ENCODE peak calls at places on chromosomes 4 and X, in ten cellular contexts. D is fibroblast of mammary gland; V is HCT116; L is stimulated activated CD4-positive, alpha-beta T cell treated with anti-CD3 and anti-CD28 coated beads, Interleukin-2, amount 100 ng/mL, for 48 hours; X is mucosa of descending colon; W is esophagus squamous epithelium; N is PC-3; M is HT1080; F is ELF-1; Z is choroid plexus epithelial cell. T is an unnamed sample.

GRCh38 chrX:46543441-46543840 is 1.8 kb downstream of the ZNF674 start:
- DNase-seq in M (no peak), D (no peak), W (no peak), F (peak), L (no peak), Z (no peak), X (no peak), N (no peak), V (no peak), T (no peak)

GRCh38 chr4:179750374-179750773 is 2308.1 kb upstream of the AGA start:
- DNase-seq in L (no peak), V (no peak), W (no peak), N (no peak), F (no peak), X (no peak), M (peak), Z (peak), D (no peak), T (no peak)

GRCh38 chrX:110341189-110342035 is 17.2 kb upstream of the RTL9 start:
- DNase-seq in L (no peak), F (no peak), W (no peak), N (peak), D (peak), X (no peak), Z (peak), M (peak), V (peak), T (no peak)

GRCh38 chrX:43604753-43605152 is 51.3 kb upstream of the MAOA start:
- DNase-seq in D (no peak), M (no peak), N (no peak), L (no peak), W (no peak), X (no peak), Z (no peak), V (no peak), F (no peak), T (no peak)

GRCh38 chr4:150395872-150396271 is 186.1 kb upstream of the MAB21L2 start:
- DNase-seq in L (no peak), D (no peak), Z (no peak), X (no peak), V (no peak), M (no peak), W (no peak), F (no peak), N (no peak), T (no peak)

GRCh38 chr4:11354531-11354930 is 74.2 kb downstream of the HS3ST1 start:
- DNase-seq in F (no peak), X (no peak), L (no peak), N (no peak), W (no peak), V (no peak), Z (no peak), D (no peak), M (no peak), T (no peak)

GRCh38 chr4:186808635-186809018 is 85.0 kb upstream of the FAT1 start:
- DNase-seq in D (peak), L (no peak), X (no peak), Z (peak), M (no peak), V (peak), W (no peak), N (peak), F (no peak), T (no peak)

GRCh38 chr4:2244947-2245786 is 3.2 kb upstream of the HAUS3 start:
- DNase-seq in D (no peak), V (no peak), X (no peak), L (no peak), M (no peak), Z (no peak), N (no peak), F (no peak), W (no peak), T (no peak)

GRCh38 chr4:7394184-7394575 is 40.5 kb downstream of the PSAPL1 start:
- DNase-seq in D (no peak), F (no peak), X (no peak), Z (no peak), V (no peak), N (no peak), W (no peak), L (no peak), M (no peak), T (no peak)

GRCh38 chrX:110082156-110082555 is 79.2 kb downstream of the TMEM164 start:
- DNase-seq in L (no peak), W (no peak), N (peak), M (peak), D (peak), X (no peak), V (no peak), Z (peak), F (no peak), T (no peak)

GRCh38 chr4:82643994-82644730 is 82.4 kb upstream of the TMEM150C start:
- DNase-seq in L (no peak), M (peak), N (peak), W (no peak), F (no peak), Z (peak), D (peak), X (no peak), V (no peak), T (no peak)

GRCh38 chr4:7061815-7062214 is 6.0 kb downstream of the GRPEL1 start:
- DNase-seq in X (no peak), D (no peak), M (no peak), L (no peak), W (no peak), F (no peak), V (no peak), Z (no peak), N (no peak), T (no peak)

GRCh38 chrX:16836371-16836770 is 33.8 kb downstream of the RBBP7 start:
- DNase-seq in L (no peak), X (peak), F (peak), Z (no peak), D (peak), N (peak), W (no peak), M (peak), V (no peak), T (peak)

GRCh38 chrX:40855411-40855810 is 120.1 kb upstream of the MED14 start:
- DNase-seq in X (no peak), N (peak), F (no peak), D (no peak), Z (no peak), L (no peak), V (no peak), M (no peak), W (no peak), T (no peak)

GRCh38 chr4:140305053-140305452 is 68.4 kb upstream of the SCOC start:
- DNase-seq in D (no peak), W (no peak), F (no peak), M (no peak), Z (peak), N (peak), L (no peak), V (no peak), X (no peak), T (peak)

GRCh38 chrX:120463241-120463640 is 5.9 kb downstream of the LAMP2 start:
- DNase-seq in D (peak), M (no peak), N (peak), W (no peak), Z (peak), L (no peak), F (no peak), V (no peak), X (no peak), T (no peak)

GRCh38 chr4:72846280-72847111 is 223.0 kb downstream of the COX18 start:
- DNase-seq in M (peak), D (no peak), Z (peak), N (peak), X (no peak), W (no peak), V (no peak), L (no peak), F (peak), T (peak)

GRCh38 chr4:185424905-185425599 is 712 bp downstream of the UFSP2 start:
- DNase-seq in X (no peak), Z (peak), D (peak), L (no peak), V (no peak), W (no peak), F (no peak), M (no peak), N (no peak), T (peak)

GRCh38 chr4:76238701-76239100 is 12.8 kb upstream of the FAM47E start:
- DNase-seq in V (no peak), F (no peak), X (no peak), W (no peak), M (no peak), L (no peak), D (no peak), Z (no peak), N (no peak), T (no peak)

GRCh38 chr4:127920521-127920920 is 39.8 kb downstream of the PLK4 start:
- DNase-seq in W (no peak), V (no peak), X (no peak), F (no peak), N (no peak), L (no peak), M (no peak), Z (no peak), D (peak), T (no peak)

GRCh38 chrX:103699243-103699642 is 11.5 kb upstream of the TMEM31 start:
- DNase-seq in L (no peak), X (no peak), M (no peak), D (no peak), F (no peak), Z (no peak), N (peak), V (no peak), W (no peak), T (peak)

GRCh38 chr4:77074961-77075855 is 581 bp downstream of the CCNI start:
- DNase-seq in L (peak), F (peak), W (peak), N (peak), V (no peak), Z (peak), D (peak), X (peak), M (peak), T (no peak)

GRCh38 chrX:23726196-23726595 is 16.9 kb downstream of the ACOT9 start:
- DNase-seq in D (no peak), V (no peak), W (no peak), X (no peak), N (no peak), Z (no peak), F (no peak), M (no peak), L (no peak), T (no peak)

GRCh38 chrX:148459343-148459742 is 41.1 kb upstream of the AFF2 start:
- DNase-seq in F (no peak), L (no peak), W (no peak), V (no peak), D (no peak), Z (no peak), X (no peak), N (no peak), M (no peak), T (no peak)

GRCh38 chr4:48470570-48470969 is 12.6 kb upstream of the SLC10A4 start:
- DNase-seq in V (no peak), F (no peak), X (no peak), M (peak), W (no peak), L (no peak), N (no peak), D (no peak), Z (no peak), T (no peak)

GRCh38 chr4:99324978-99325377 is 3.8 kb upstream of the ADH1B start:
- DNase-seq in X (no peak), D (peak), F (no peak), W (no peak), L (no peak), N (no peak), V (no peak), Z (peak), M (no peak), T (no peak)

GRCh38 chrX:114162068-114162735 is 421.7 kb upstream of the HTR2C start:
- DNase-seq in Z (no peak), M (no peak), V (no peak), N (no peak), F (peak), X (no peak), W (no peak), D (no peak), L (peak), T (peak)

GRCh38 chrX:131675596-131676194 is 131.8 kb downstream of the OR13H1 start:
- DNase-seq in W (no peak), M (peak), X (no peak), L (no peak), D (peak), F (peak), Z (peak), V (peak), N (peak), T (peak)

GRCh38 chr4:96175871-96176270 is 336.0 kb downstream of the PDHA2 start:
- DNase-seq in M (no peak), L (no peak), X (no peak), F (no peak), W (no peak), Z (peak), N (no peak), V (no peak), D (no peak), T (no peak)

GRCh38 chr4:164169591-164169990 is 584.3 kb upstream of the SMIM31 start:
- DNase-seq in W (no peak), Z (peak), L (no peak), N (peak), F (no peak), D (peak), V (no peak), X (no peak), M (peak), T (no peak)

GRCh38 chrX:41518841-41519220 is 71.7 kb downstream of the NYX start:
- DNase-seq in X (no peak), V (no peak), F (no peak), W (no peak), D (peak), N (no peak), Z (peak), L (no peak), M (peak), T (no peak)

GRCh38 chr4:67288964-67289363 is 256.3 kb downstream of the CENPC start:
- DNase-seq in F (peak), X (no peak), D (peak), L (peak), M (peak), Z (peak), N (peak), V (no peak), W (no peak), T (peak)

GRCh38 chrX:34546366-34546765 is 110.7 kb downstream of the TMEM47 start:
- DNase-seq in D (peak), M (peak), L (no peak), W (no peak), V (no peak), F (no peak), N (no peak), Z (peak), X (no peak), T (no peak)

GRCh38 chrX:53186363-53186762 is 38.6 kb downstream of the KDM5C start:
- DNase-seq in L (peak), V (no peak), X (no peak), D (peak), Z (peak), M (peak), W (no peak), F (no peak), N (peak), T (no peak)

GRCh38 chrX:21153503-21153902 is 220.7 kb upstream of the CNKSR2 start:
- DNase-seq in V (no peak), N (no peak), M (peak), Z (peak), X (no peak), D (peak), F (no peak), W (no peak), L (no peak), T (no peak)

GRCh38 chrX:81202413-81202794 is 502 bp downstream of the SH3BGRL start:
- DNase-seq in Z (peak), F (no peak), D (peak), X (no peak), W (no peak), V (no peak), M (no peak), L (no peak), N (no peak), T (no peak)

GRCh38 chr4:125703443-125703842 is 388.7 kb downstream of the FAT4 start:
- DNase-seq in Z (peak), F (no peak), D (peak), N (peak), W (no peak), L (no peak), V (no peak), M (peak), X (no peak), T (no peak)

GRCh38 chr4:40555176-40555900 is 74.3 kb downstream of the RBM47 start:
- DNase-seq in F (no peak), D (no peak), M (no peak), X (no peak), V (no peak), L (no peak), Z (no peak), N (no peak), W (no peak), T (no peak)